ENCODE peak calls at places on chromosomes 5 and 9, in eight cellular contexts. J, V, X, T, F, H, U and S are unnamed samples.

GRCh38 chr9:134957165-134957944 is 39.6 kb upstream of the FCN1 start:
- DNase-seq in J (no peak), V (no peak), X (no peak), T (no peak), F (no peak), H (no peak), U (no peak), S (no peak)

GRCh38 chr5:135993248-135993893 is 35.4 kb upstream of the TGFBI start:
- DNase-seq in J (no peak), V (no peak), X (no peak), T (no peak), F (no peak), H (no peak), U (no peak), S (no peak)

GRCh38 chr9:77632652-77633051 is 15.5 kb downstream of the GNA14 start:
- DNase-seq in J (no peak), V (no peak), X (no peak), T (no peak), F (no peak), H (no peak), U (no peak), S (no peak)

GRCh38 chr9:108622467-108622866 is 233.3 kb downstream of the ACTL7B start:
- DNase-seq in J (peak), V (no peak), X (peak), T (no peak), F (no peak), H (no peak), U (no peak), S (no peak)

GRCh38 chr5:13218518-13218917 is 726.0 kb downstream of the DNAH5 start:
- DNase-seq in J (no peak), V (peak), X (peak), T (no peak), F (no peak), H (no peak), U (no peak), S (no peak)

GRCh38 chr5:17105744-17106450 is 111.5 kb upstream of the BASP1 start:
- DNase-seq in J (no peak), V (no peak), X (peak), T (no peak), F (no peak), H (peak), U (no peak), S (no peak)

GRCh38 chr5:168693297-168693696 is 114.1 kb upstream of the PANK3 start:
- DNase-seq in J (no peak), V (peak), X (no peak), T (no peak), F (no peak), H (no peak), U (no peak), S (no peak)

GRCh38 chr5:68161156-68161555 is 54.4 kb upstream of the PIK3R1 start:
- DNase-seq in J (no peak), V (peak), X (no peak), T (no peak), F (no peak), H (no peak), U (no peak), S (no peak)

GRCh38 chr9:93509084-93509483 is 55.7 kb upstream of the FAM120AOS start:
- DNase-seq in J (no peak), V (no peak), X (no peak), T (no peak), F (no peak), H (no peak), U (no peak), S (no peak)

GRCh38 chr9:128005938-128006337 is 25.1 kb upstream of the EEIG1 start:
- DNase-seq in J (no peak), V (no peak), X (no peak), T (peak), F (no peak), H (no peak), U (no peak), S (no peak)

GRCh38 chr9:85248514-85249312 is 493.0 kb downstream of the AGTPBP1 start:
- DNase-seq in J (peak), V (no peak), X (peak), T (no peak), F (no peak), H (no peak), U (no peak), S (no peak)

GRCh38 chr5:90967851-90968250 is 409.3 kb downstream of the ADGRV1 start:
- DNase-seq in J (no peak), V (no peak), X (no peak), T (no peak), F (no peak), H (no peak), U (no peak), S (no peak)

GRCh38 chr5:168853972-168854371 is 274.8 kb upstream of the PANK3 start:
- DNase-seq in J (no peak), V (no peak), X (peak), T (no peak), F (no peak), H (no peak), U (no peak), S (no peak)

GRCh38 chr9:459491-460444 is 245.1 kb downstream of the DOCK8 start:
- DNase-seq in J (no peak), V (no peak), X (no peak), T (no peak), F (no peak), H (no peak), U (no peak), S (no peak)

GRCh38 chr5:174723979-174724483 is 351 bp upstream of the MSX2 start:
- DNase-seq in J (no peak), V (peak), X (peak), T (no peak), F (no peak), H (no peak), U (no peak), S (no peak)

GRCh38 chr9:129894106-129894823 is 59.0 kb downstream of the USP20 start:
- DNase-seq in J (no peak), V (no peak), X (no peak), T (no peak), F (no peak), H (no peak), U (peak), S (no peak)

GRCh38 chr9:94745806-94746540 is 19.5 kb downstream of the AOPEP start:
- DNase-seq in J (no peak), V (no peak), X (no peak), T (no peak), F (no peak), H (no peak), U (no peak), S (no peak)

GRCh38 chr5:142977363-142978051 is 207.3 kb downstream of the ARHGAP26 start:
- DNase-seq in J (peak), V (no peak), X (peak), T (no peak), F (no peak), H (peak), U (no peak), S (no peak)

GRCh38 chr9:111828193-111828592 is 33.5 kb upstream of the SHOC1 start:
- DNase-seq in J (no peak), V (peak), X (no peak), T (no peak), F (no peak), H (no peak), U (peak), S (no peak)

GRCh38 chr5:159031513-159031912 is 68.2 kb downstream of the EBF1 start:
- DNase-seq in J (no peak), V (no peak), X (no peak), T (no peak), F (no peak), H (no peak), U (no peak), S (no peak)

GRCh38 chr5:147686421-147686820 is 96.1 kb downstream of the JAKMIP2 start:
- DNase-seq in J (no peak), V (no peak), X (no peak), T (no peak), F (no peak), H (no peak), U (no peak), S (no peak)

DNA sequence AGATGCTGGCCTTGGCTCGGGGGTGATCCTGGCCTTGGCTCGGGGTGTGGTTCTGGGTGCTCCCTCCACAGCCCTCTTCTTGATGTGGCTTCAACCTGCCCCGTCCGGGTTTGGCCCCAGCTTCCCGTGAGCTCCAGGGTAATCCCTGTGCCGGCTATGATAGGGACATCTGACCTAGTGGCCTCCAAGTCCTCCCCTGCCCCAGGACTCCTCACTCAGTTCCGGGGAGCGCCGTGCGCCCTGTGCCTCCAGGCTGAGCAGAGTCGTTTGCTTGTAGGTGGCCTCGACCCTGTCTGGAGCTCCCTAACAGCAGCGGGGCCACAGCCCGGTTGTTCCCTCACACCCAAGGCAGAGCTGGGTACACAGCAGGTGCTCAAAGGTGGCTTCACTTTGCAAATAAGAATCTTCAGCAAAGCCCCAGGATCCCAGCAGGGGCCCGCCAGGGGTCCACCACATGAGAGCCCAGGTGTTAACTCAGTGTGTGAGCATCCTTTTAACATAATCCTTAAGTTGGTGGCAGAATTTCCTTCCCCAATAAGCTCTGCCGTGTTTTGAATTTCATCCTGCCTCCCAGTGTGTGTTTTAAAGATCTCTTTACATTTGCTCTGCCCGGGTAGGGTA is 32.3 kb upstream of the CEP72 start:
- DNase-seq in J (no peak), V (no peak), X (no peak), T (no peak), F (no peak), H (no peak), U (no peak), S (no peak)
- TF ChIP-seq CTCF in J (no peak), V (no peak), X (no peak), T (no peak), F (no peak), H (no peak), U (no peak), S (no peak)

GRCh38 chr9:10612649-10613398 is at the start of gene PTPRD:
- DNase-seq in J (no peak), V (peak), X (peak), T (peak), F (no peak), H (no peak), U (peak), S (peak)
- TF ChIP-seq CTCF in J (no peak), V (no peak), X (peak), T (peak), F (peak), H (no peak), U (peak), S (peak)

GRCh38 chr9:37480759-37481158 is 5.0 kb upstream of the POLR1E start:
- DNase-seq in J (no peak), V (no peak), X (no peak), T (no peak), F (no peak), H (no peak), U (no peak), S (no peak)
- TF ChIP-seq CTCF in J (no peak), V (no peak), X (no peak), T (no peak), F (no peak), H (no peak), U (no peak), S (no peak)

DNA sequence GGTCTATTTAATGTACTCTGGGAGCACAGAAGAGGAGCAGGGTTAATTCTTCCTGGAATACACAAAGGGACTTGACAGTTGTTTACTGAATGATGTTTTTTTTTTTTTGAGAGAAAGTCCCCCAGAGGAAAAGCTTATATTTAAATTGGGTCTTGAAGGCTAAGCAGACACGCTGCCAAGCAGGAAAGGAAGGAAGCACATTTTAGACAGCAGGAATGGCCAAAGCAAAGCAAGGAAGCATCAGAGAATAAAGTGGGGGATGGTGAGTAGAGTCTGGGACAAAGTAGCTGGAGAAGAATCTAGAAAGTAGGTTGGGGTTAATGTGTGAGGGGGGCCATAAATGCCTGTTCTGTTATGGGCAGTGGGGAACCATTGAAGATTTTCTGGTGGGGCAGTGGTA is 21.5 kb downstream of the ZNF346 start:
- DNase-seq in J (no peak), V (no peak), X (no peak), T (no peak), F (no peak), H (no peak), U (no peak), S (no peak)
- TF ChIP-seq CTCF in J (no peak), V (no peak), X (no peak), T (no peak), F (no peak), H (no peak), U (no peak), S (no peak)

GRCh38 chr5:80884851-80885697 is 75.1 kb upstream of the RASGRF2 start:
- DNase-seq in J (no peak), V (no peak), X (peak), T (no peak), F (no peak), H (no peak), U (no peak), S (no peak)
- TF ChIP-seq CTCF in J (no peak), V (no peak), X (no peak), T (no peak), F (no peak), H (no peak), U (no peak), S (no peak)

DNA sequence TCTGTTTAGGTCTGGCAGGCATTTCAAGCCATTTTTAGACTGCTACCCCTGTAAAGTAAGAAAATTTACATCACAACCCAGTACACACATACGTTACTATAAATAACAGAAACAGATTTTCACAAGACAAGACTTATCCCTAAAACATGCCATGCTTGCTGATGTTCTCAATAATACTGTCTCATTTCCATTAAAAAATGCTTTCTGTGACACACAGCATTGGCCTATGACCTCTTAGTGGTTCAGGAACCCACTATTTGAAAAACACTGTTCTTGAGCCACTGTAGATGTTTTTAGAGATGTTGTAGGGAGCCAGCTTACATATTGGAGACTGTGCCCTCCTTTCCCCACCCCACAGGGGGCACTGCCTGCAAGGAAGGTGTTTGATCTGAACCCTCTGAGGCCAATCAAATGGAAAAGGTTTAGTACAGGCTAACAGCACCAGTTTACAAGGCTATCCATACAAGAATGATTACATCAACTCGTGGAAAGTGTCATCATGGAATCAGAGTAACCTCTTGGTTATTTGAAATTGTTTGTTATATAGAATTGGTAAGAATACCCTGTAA is 30.8 kb downstream of the ZSWIM6 start:
- DNase-seq in J (no peak), V (no peak), X (no peak), T (no peak), F (no peak), H (no peak), U (no peak), S (no peak)
- TF ChIP-seq CTCF in J (peak), V (no peak), X (peak), T (peak), F (peak), H (peak), U (peak), S (peak)

GRCh38 chr5:176317534-176318374 is 43.8 kb downstream of the KIAA1191 start:
- DNase-seq in J (no peak), V (no peak), X (no peak), T (no peak), F (no peak), H (no peak), U (no peak), S (no peak)

GRCh38 chr5:176320577-176320976 is 41.0 kb downstream of the KIAA1191 start:
- DNase-seq in J (no peak), V (no peak), X (no peak), T (no peak), F (no peak), H (no peak), U (no peak), S (no peak)

GRCh38 chr5:176319827-176320554 is 41.6 kb downstream of the KIAA1191 start:
- DNase-seq in J (no peak), V (no peak), X (no peak), T (no peak), F (no peak), H (no peak), U (no peak), S (no peak)
- TF ChIP-seq CTCF in J (no peak), V (peak), X (peak), T (peak), F (peak), H (peak), U (no peak), S (peak)

GRCh38 chr9:89603629-89604462 is 966 bp upstream of the GADD45G start:
- DNase-seq in J (no peak), V (peak), X (peak), T (peak), F (no peak), H (no peak), U (peak), S (peak)
- TF ChIP-seq CTCF in J (peak), V (peak), X (peak), T (peak), F (peak), H (peak), U (peak), S (peak)

DNA sequence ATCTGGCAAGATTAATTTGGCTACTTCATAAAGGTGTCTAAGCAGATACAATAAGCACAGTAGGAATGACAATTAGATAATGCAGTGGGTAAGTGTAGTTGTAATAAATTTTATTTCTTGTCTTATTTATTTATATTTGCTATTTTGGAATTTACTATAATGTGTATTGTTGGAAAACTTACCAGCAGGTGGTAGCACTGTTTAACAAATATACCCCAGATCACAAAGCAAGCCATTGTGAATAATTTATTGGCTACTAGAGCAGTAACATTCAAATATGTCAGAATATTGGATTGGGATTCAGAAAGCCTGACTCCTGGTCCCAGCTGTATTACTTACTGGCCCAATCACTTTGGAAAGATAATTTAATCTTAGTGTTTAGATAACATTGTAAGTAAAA is 78.0 kb downstream of the ISOC1 start:
- DNase-seq in J (no peak), V (no peak), X (no peak), T (no peak), F (no peak), H (no peak), U (no peak), S (no peak)
- TF ChIP-seq CTCF in J (no peak), V (no peak), X (peak), T (peak), F (peak), H (no peak), U (no peak), S (peak)

GRCh38 chr5:59597690-59598546 is 295.6 kb downstream of the PDE4D start:
- DNase-seq in J (no peak), V (no peak), X (no peak), T (no peak), F (no peak), H (no peak), U (no peak), S (no peak)

GRCh38 chr5:59591162-59591561 is 302.4 kb downstream of the PDE4D start:
- DNase-seq in J (no peak), V (no peak), X (peak), T (no peak), F (no peak), H (no peak), U (peak), S (no peak)

GRCh38 chr5:59592101-59592500 is 301.4 kb downstream of the PDE4D start:
- DNase-seq in J (no peak), V (no peak), X (peak), T (no peak), F (no peak), H (peak), U (no peak), S (no peak)

GRCh38 chr5:59596586-59597348 is 296.8 kb downstream of the PDE4D start:
- DNase-seq in J (no peak), V (no peak), X (peak), T (no peak), F (no peak), H (no peak), U (no peak), S (no peak)

GRCh38 chr5:59593608-59594007 is 299.9 kb downstream of the PDE4D start:
- DNase-seq in J (no peak), V (no peak), X (no peak), T (no peak), F (no peak), H (no peak), U (no peak), S (no peak)
- TF ChIP-seq CTCF in J (no peak), V (no peak), X (no peak), T (no peak), F (no peak), H (no peak), U (no peak), S (no peak)